ENCODE peak calls at places on chromosomes 16 and 17, in ten cellular contexts. Q is lower lobe of right lung; F is ovary; H is sigmoid colon; V is NT2/D1; O is A549; X is CD8-positive, alpha-beta memory T cell; I is heart right ventricle; U is aorta; S is breast epithelium. Y is an unnamed sample. For H3K4me1, the result is how much of the 10 kb centered on the place peaks cover.

GRCh38 chr17:81722184-81723120 is 10.4 kb downstream of the SLC25A10 start:
- DNase-seq in F (no peak), H (peak), I (peak), V (no peak), X (no peak), U (peak), Q (peak), S (peak), O (no peak), Y (peak)

GRCh38 chr16:35598696-35599332 is 2139.4 kb downstream of the TP53TG3F start:
- DNase-seq in Q (no peak), U (no peak), V (peak), I (no peak), O (peak), S (no peak), H (no peak), X (no peak), F (no peak), Y (peak)

GRCh38 chr16:23556881-23557778 is at the start of the genes EARS2 and UBFD1:
- DNase-seq in F (peak), Q (peak), I (peak), X (peak), O (peak), H (peak), U (peak), V (peak), S (peak), Y (peak)

GRCh38 chr17:73208139-73208827 is 15.4 kb downstream of the COG1 start:
- DNase-seq in F (no peak), X (no peak), O (no peak), H (no peak), V (no peak), I (no peak), Q (no peak), U (no peak), S (no peak), Y (no peak)

GRCh38 chr17:44335515-44336356 is 9.4 kb upstream of the GRN start:
- DNase-seq in U (no peak), S (no peak), H (no peak), F (no peak), X (no peak), I (no peak), V (no peak), O (no peak), Q (no peak), Y (no peak)

GRCh38 chr16:85034591-85035433 is 7.2 kb downstream of the KIAA0513 start:
- DNase-seq in F (no peak), U (no peak), I (no peak), H (no peak), O (no peak), V (no peak), Q (no peak), X (no peak), S (no peak), Y (no peak)

GRCh38 chr16:71637398-71637797 is 11.4 kb downstream of the MARVELD3 start:
- DNase-seq in F (no peak), U (no peak), I (no peak), H (no peak), X (no peak), V (peak), Q (no peak), S (no peak), O (no peak), Y (no peak)

GRCh38 chr17:11276486-11276885 is 35.5 kb downstream of the SHISA6 start:
- DNase-seq in I (no peak), V (no peak), S (no peak), F (no peak), U (no peak), H (no peak), Q (no peak), O (no peak), X (no peak), Y (no peak)

GRCh38 chr16:67142342-67142741 is 8.5 kb downstream of the B3GNT9 start:
- DNase-seq in H (no peak), S (no peak), X (no peak), I (no peak), F (no peak), V (no peak), Q (no peak), O (no peak), U (peak), Y (no peak)

GRCh38 chr17:17375826-17376225 is 72.7 kb downstream of the NT5M start:
- DNase-seq in X (no peak), Q (no peak), V (no peak), S (no peak), I (no peak), H (no peak), F (no peak), U (no peak), O (no peak), Y (no peak)

GRCh38 chr17:80722656-80723055 is 178.0 kb downstream of the RPTOR start:
- DNase-seq in S (no peak), U (no peak), O (no peak), I (no peak), F (no peak), Q (no peak), H (no peak), X (no peak), V (no peak), Y (no peak)

GRCh38 chr17:969767-970387 is 9.7 kb downstream of the NXN start:
- DNase-seq in U (no peak), Q (no peak), S (no peak), O (no peak), X (no peak), V (no peak), H (peak), F (no peak), I (no peak), Y (no peak)

GRCh38 chr17:14116263-14117024 is 47.1 kb downstream of the COX10 start:
- DNase-seq in U (no peak), Q (no peak), H (no peak), F (no peak), X (no peak), V (no peak), I (no peak), O (no peak), S (no peak), Y (no peak)

GRCh38 chr17:73493212-73493814 is 150.9 kb downstream of the SDK2 start:
- DNase-seq in O (no peak), S (peak), Q (no peak), V (peak), F (no peak), I (no peak), H (no peak), U (no peak), X (no peak), Y (no peak)

GRCh38 chr17:72342582-72343527 is 222.0 kb downstream of the SOX9 start:
- DNase-seq in Q (peak), S (peak), X (no peak), O (no peak), U (peak), H (no peak), F (no peak), I (peak), V (no peak), Y (no peak)

GRCh38 chr17:80861892-80862291 is 129.7 kb upstream of the CHMP6 start:
- DNase-seq in O (peak), X (no peak), S (no peak), I (peak), H (peak), V (no peak), Q (peak), U (peak), F (no peak), Y (no peak)

GRCh38 chr17:48841395-48841831 is 10.6 kb downstream of the CALCOCO2 start:
- DNase-seq in S (no peak), X (no peak), U (no peak), H (no peak), I (peak), F (no peak), V (no peak), Q (no peak), O (no peak), Y (no peak)

GRCh38 chr17:3485481-3486068 is 9.8 kb downstream of the ASPA start:
- DNase-seq in F (no peak), Q (no peak), V (no peak), I (no peak), H (no peak), U (no peak), X (no peak), O (no peak), S (no peak), Y (no peak)

GRCh38 chr17:53630638-53631037 is 192.1 kb upstream of the KIF2B start:
- DNase-seq in O (no peak), V (no peak), H (no peak), U (no peak), F (no peak), X (no peak), Q (no peak), I (no peak), S (no peak), Y (no peak)

GRCh38 chr16:55249936-55250335 is 74.1 kb upstream of the IRX6 start:
- DNase-seq in H (no peak), I (no peak), Q (no peak), V (no peak), O (no peak), U (no peak), S (no peak), F (no peak), X (no peak), Y (no peak)

GRCh38 chr16:85157813-85158701 is 45.8 kb upstream of the CIBAR2 start:
- DNase-seq in S (no peak), I (no peak), H (no peak), X (no peak), Q (no peak), U (no peak), F (no peak), V (peak), O (no peak), Y (peak)

GRCh38 chr17:15342460-15342859 is 1.1 kb upstream of the TEKT3 start:
- DNase-seq in U (no peak), X (no peak), Q (no peak), V (no peak), O (no peak), H (no peak), I (no peak), S (no peak), F (no peak), Y (no peak)

GRCh38 chr17:74347646-74348045 is 14.0 kb downstream of the BTBD17 start:
- DNase-seq in I (no peak), U (no peak), H (no peak), F (no peak), X (no peak), O (no peak), V (no peak), S (no peak), Q (no peak), Y (no peak)

GRCh38 chr16:11250091-11250785 is 5.8 kb downstream of the SOCS1 start:
- DNase-seq in S (no peak), O (no peak), U (no peak), X (no peak), I (no peak), F (no peak), H (no peak), Q (no peak), V (no peak), Y (peak)

GRCh38 chr17:80663783-80664206 is 119.2 kb downstream of the RPTOR start:
- DNase-seq in S (no peak), I (no peak), Q (peak), X (no peak), U (no peak), F (peak), V (no peak), H (peak), O (no peak), Y (no peak)

GRCh38 chr16:71727545-71728324 is 3.2 kb upstream of the PHLPP2 start:
- DNase-seq in X (no peak), O (no peak), F (no peak), S (no peak), V (no peak), Q (no peak), U (no peak), H (no peak), I (no peak), Y (no peak)

GRCh38 chr17:37551788-37552187 is 57.4 kb downstream of the SYNRG start:
- DNase-seq in S (no peak), Q (no peak), V (no peak), O (no peak), U (no peak), X (no peak), F (no peak), I (no peak), H (no peak), Y (no peak)

DNA sequence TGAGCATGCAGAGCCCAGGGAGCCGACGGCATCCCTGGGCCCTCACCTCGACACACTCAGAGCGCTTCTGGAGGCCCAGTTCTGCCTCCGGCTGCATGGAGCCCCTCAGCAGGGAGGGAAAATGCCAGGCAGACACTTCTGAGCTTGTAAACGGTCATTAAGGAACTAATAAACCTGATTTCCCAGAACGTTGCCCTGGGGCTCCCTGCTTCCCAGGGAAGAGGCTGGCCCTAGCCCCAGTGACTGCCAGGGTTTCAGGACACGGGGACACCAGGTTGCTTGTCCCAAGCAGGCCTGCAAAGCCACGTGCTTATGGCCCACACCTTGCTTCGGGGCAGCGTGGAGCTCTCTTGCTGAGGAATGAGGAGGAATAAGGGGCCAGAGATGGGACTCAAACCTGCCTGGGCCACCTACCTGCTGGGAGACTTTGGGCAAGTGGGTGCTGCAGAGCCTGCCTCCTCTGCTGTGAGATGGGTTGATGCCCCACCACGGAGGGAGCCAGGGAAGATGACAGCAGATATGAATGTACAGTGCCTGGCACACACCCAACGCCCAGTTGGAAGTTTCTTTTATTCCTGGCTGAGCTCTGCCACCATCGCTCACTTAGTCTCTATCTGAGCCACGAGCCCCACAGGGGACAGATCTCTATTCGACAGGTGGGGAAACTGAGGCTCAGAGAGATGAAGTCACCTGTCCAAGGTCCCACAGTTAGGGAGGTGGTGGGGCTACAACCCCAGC is 5.4 kb downstream of the RHBDF2 start:
- DNase-seq in F (no peak), S (no peak), X (no peak), V (no peak), Q (no peak), O (no peak), H (no peak), U (no peak), I (no peak), Y (no peak)
- H3K4me1 ChIP-seq in F (under half), S (under half), X (half or more), V (under half), Q (half or more), O (under half), H (under half), U (under half), I (half or more), Y (under half)

GRCh38 chr17:45432405-45433113 is at the start of gene ARHGAP27:
- DNase-seq in V (no peak), X (no peak), U (peak), H (peak), F (no peak), S (no peak), Q (peak), O (no peak), I (peak), Y (peak)

GRCh38 chr17:45430738-45431530 is 1.7 kb downstream of the ARHGAP27 start:
- DNase-seq in H (no peak), X (no peak), V (no peak), S (peak), Q (peak), U (peak), O (no peak), F (no peak), I (no peak), Y (peak)

GRCh38 chr17:45430006-45430737 is 2.5 kb downstream of the ARHGAP27 start:
- DNase-seq in X (no peak), Q (peak), H (no peak), U (no peak), O (no peak), V (no peak), F (no peak), S (no peak), I (no peak), Y (no peak)

GRCh38 chr17:45433136-45433535 is 466 bp upstream of the ARHGAP27 start:
- DNase-seq in Q (peak), X (no peak), I (no peak), V (no peak), F (no peak), U (peak), H (no peak), O (no peak), S (no peak), Y (no peak)

GRCh38 chr17:45431531-45432404 is 902 bp downstream of the ARHGAP27 start:
- DNase-seq in Q (peak), F (no peak), I (peak), S (peak), H (no peak), U (peak), O (peak), V (no peak), X (peak), Y (peak)
- H3K4me1 ChIP-seq in Q (half or more), F (under half), I (half or more), S (under half), H (half or more), U (under half), O (under half), V (under half), X (under half), Y (under half)

DNA sequence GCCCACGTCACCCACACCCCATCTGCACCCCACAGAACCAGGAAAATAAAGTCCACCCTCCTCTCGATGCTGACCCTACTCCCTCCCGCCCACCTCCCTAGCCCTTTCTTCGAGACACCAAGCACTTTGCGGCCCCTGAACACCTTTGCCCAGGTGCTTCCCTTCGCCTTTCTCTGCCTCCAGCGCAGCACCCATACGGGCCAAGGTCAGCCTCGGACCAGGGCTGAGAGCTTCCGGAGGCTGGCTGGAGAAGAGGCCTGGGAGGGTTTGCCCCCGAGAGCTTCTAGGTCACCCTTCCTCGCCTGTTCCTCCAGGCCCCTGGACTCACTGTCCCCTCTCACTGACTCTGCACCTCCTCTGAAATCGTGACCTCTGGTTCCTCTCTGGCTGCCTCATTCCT is 2.7 kb upstream of the NHERF2 start:
- DNase-seq in U (no peak), V (no peak), X (no peak), F (no peak), S (no peak), O (no peak), I (no peak), Q (no peak), H (no peak), Y (no peak)
- H3K4me1 ChIP-seq in U (under half), V (under half), X (under half), F (under half), S (under half), O (under half), I (half or more), Q (half or more), H (under half), Y (under half)

DNA sequence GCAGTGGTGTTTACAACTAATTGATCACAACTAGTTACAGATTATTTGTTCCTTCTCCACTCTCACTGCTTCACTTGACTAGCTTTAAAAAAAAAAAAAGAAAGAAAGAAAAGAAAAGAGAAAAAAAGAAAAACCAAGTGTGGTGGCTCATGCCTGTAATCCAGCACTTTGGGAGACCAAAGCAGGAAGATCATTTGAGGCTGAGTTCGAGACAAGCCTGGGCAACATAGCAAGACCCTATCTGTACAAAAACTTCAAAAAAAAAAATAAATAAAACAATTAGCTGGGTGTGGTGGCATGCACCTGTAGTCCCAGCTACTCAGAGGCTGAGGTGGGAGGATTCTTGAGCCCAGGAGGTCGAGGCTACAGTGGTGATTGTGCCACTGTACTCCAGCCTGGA is 4.2 kb downstream of the SNTB2 start:
- DNase-seq in Q (no peak), O (no peak), I (no peak), V (no peak), F (no peak), H (no peak), S (no peak), X (no peak), U (no peak), Y (no peak)
- H3K4me1 ChIP-seq in Q (under half), O (under half), I (half or more), V (under half), F (under half), H (under half), S (under half), X (under half), U (under half), Y (under half)

GRCh38 chr17:49976163-49976827 is 7.3 kb downstream of the DLX4 start:
- DNase-seq in X (no peak), F (no peak), O (no peak), Q (no peak), S (no peak), U (no peak), H (no peak), I (no peak), V (no peak), Y (peak)

GRCh38 chr17:49975531-49975930 is 6.5 kb downstream of the DLX4 start:
- DNase-seq in F (no peak), U (no peak), O (no peak), V (no peak), X (no peak), S (no peak), H (no peak), I (no peak), Q (no peak), Y (no peak)

GRCh38 chr17:49978501-49978900 is 9.5 kb downstream of the DLX4 start:
- DNase-seq in S (no peak), I (no peak), F (no peak), H (no peak), O (no peak), V (no peak), U (no peak), Q (peak), X (no peak), Y (no peak)

GRCh38 chr17:49977463-49978389 is 8.7 kb downstream of the DLX4 start:
- DNase-seq in S (no peak), H (no peak), I (no peak), V (no peak), Q (no peak), O (no peak), F (no peak), U (no peak), X (no peak), Y (no peak)

DNA sequence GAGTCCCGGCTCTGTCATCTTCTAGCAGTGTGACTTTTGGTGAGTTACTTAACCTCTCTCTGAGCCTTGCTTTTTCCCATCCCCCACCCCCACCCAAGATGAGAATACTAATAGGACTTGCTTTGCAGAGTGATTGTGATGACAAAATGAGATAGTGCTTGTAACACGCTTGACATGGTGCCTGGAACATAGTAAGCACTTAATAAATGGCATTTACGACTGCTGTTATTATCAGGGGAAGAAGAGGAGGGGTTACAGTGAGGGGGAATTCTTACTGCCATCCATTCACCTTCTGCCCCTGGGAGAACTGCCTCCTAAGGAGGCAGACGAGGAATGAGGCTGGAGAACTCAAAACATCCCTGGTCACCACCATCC is 7.8 kb downstream of the DLX4 start:
- DNase-seq in H (no peak), V (no peak), F (no peak), U (no peak), X (no peak), Q (no peak), S (no peak), O (no peak), I (no peak), Y (no peak)
- H3K4me1 ChIP-seq in H (under half), V (under half), F (under half), U (under half), X (under half), Q (under half), S (under half), O (under half), I (under half), Y (under half)

Y was measured in PC-9.